ENCODE peak calls at places on chromosomes 3 and 15, in five cellular contexts. One of them, this sample, is unnamed. For H3K36me3, the result is how much of the 10 kb centered on the place peaks cover.

GRCh38 chr15:91456921-91457320 is 356.9 kb downstream of the SV2B start:
- DNase-seq in HCT116: no peak
- DNase-seq in stomach: no peak
- DNase-seq in transverse colon: no peak
- DNase-seq in K562: no peak
- DNase-seq in this sample: no peak

GRCh38 chr3:179299999-179300613 is 22.7 kb upstream of the ZNF639 start:
- DNase-seq in transverse colon: no peak
- DNase-seq in K562: peak
- DNase-seq in stomach: no peak
- DNase-seq in HCT116: no peak
- DNase-seq in this sample: no peak

GRCh38 chr3:150146891-150147761 is 176.4 kb upstream of the PFN2 start:
- DNase-seq in transverse colon: peak
- DNase-seq in K562: no peak
- DNase-seq in stomach: no peak
- DNase-seq in HCT116: no peak
- DNase-seq in this sample: no peak

GRCh38 chr3:194046995-194047681 is 88.8 kb upstream of the HES1 start:
- DNase-seq in K562: no peak
- DNase-seq in transverse colon: peak
- DNase-seq in HCT116: no peak
- DNase-seq in stomach: peak
- DNase-seq in this sample: peak

GRCh38 chr3:32510075-32510724 is 7.5 kb upstream of the CMTM6 start:
- DNase-seq in K562: peak
- DNase-seq in stomach: peak
- DNase-seq in transverse colon: peak
- DNase-seq in HCT116: peak
- DNase-seq in this sample: peak

GRCh38 chr3:46472736-46473135 is 8.0 kb upstream of the LTF start:
- DNase-seq in K562: no peak
- DNase-seq in HCT116: no peak
- DNase-seq in stomach: no peak
- DNase-seq in transverse colon: no peak
- DNase-seq in this sample: no peak

GRCh38 chr15:82847703-82848102 is 38.3 kb downstream of the WHAMM start:
- DNase-seq in transverse colon: no peak
- DNase-seq in stomach: no peak
- DNase-seq in HCT116: no peak
- DNase-seq in K562: no peak
- DNase-seq in this sample: peak

GRCh38 chr15:27059610-27060202 is 88.7 kb downstream of the GABRG3 start:
- DNase-seq in K562: peak
- DNase-seq in HCT116: peak
- DNase-seq in stomach: no peak
- DNase-seq in transverse colon: no peak
- DNase-seq in this sample: no peak

GRCh38 chr15:29323557-29323956 is 53.9 kb upstream of the NSMCE3 start:
- DNase-seq in K562: no peak
- DNase-seq in HCT116: no peak
- DNase-seq in transverse colon: no peak
- DNase-seq in stomach: no peak
- DNase-seq in this sample: no peak

GRCh38 chr3:11240496-11240895 is 31.7 kb upstream of the ATG7 start:
- DNase-seq in K562: no peak
- DNase-seq in transverse colon: no peak
- DNase-seq in HCT116: no peak
- DNase-seq in stomach: no peak
- DNase-seq in this sample: no peak

GRCh38 chr3:14770591-14770990 is 48.2 kb upstream of the FGD5 start:
- DNase-seq in HCT116: no peak
- DNase-seq in stomach: no peak
- DNase-seq in transverse colon: no peak
- DNase-seq in K562: no peak
- DNase-seq in this sample: no peak

GRCh38 chr15:82095803-82096202 is 50.0 kb upstream of the MEX3B start:
- DNase-seq in transverse colon: no peak
- DNase-seq in HCT116: no peak
- DNase-seq in stomach: no peak
- DNase-seq in K562: no peak
- DNase-seq in this sample: no peak

GRCh38 chr3:135581806-135582205 is 383.7 kb upstream of the PPP2R3A start:
- DNase-seq in transverse colon: no peak
- DNase-seq in HCT116: no peak
- DNase-seq in K562: peak
- DNase-seq in stomach: no peak
- DNase-seq in this sample: no peak

GRCh38 chr3:66153471-66153870 is 67.3 kb upstream of the SLC25A26 start:
- DNase-seq in stomach: no peak
- DNase-seq in transverse colon: no peak
- DNase-seq in HCT116: no peak
- DNase-seq in K562: no peak
- DNase-seq in this sample: no peak

GRCh38 chr3:10570196-10570946 is 65.0 kb upstream of the ATP2B2 start:
- DNase-seq in transverse colon: no peak
- DNase-seq in HCT116: no peak
- DNase-seq in stomach: no peak
- DNase-seq in K562: no peak
- DNase-seq in this sample: peak

GRCh38 chr15:48250640-48251076 is 44.6 kb downstream of the SLC12A1 start:
- DNase-seq in HCT116: peak
- DNase-seq in stomach: no peak
- DNase-seq in K562: peak
- DNase-seq in transverse colon: peak
- DNase-seq in this sample: no peak

GRCh38 chr3:153026026-153026425 is 136.0 kb upstream of the RAP2B start:
- DNase-seq in stomach: no peak
- DNase-seq in K562: peak
- DNase-seq in HCT116: peak
- DNase-seq in transverse colon: no peak
- DNase-seq in this sample: no peak

GRCh38 chr15:66027268-66027806 is 158.0 kb downstream of the RAB11A start:
- DNase-seq in transverse colon: peak
- DNase-seq in HCT116: peak
- DNase-seq in K562: no peak
- DNase-seq in stomach: peak
- DNase-seq in this sample: no peak

GRCh38 chr15:100940785-100941379 is 21.7 kb downstream of the LRRK1 start:
- DNase-seq in transverse colon: no peak
- DNase-seq in HCT116: no peak
- DNase-seq in stomach: no peak
- DNase-seq in K562: no peak
- DNase-seq in this sample: no peak

GRCh38 chr3:45670995-45671394 is 18.2 kb upstream of the SACM1L start:
- DNase-seq in K562: no peak
- DNase-seq in transverse colon: no peak
- DNase-seq in HCT116: no peak
- DNase-seq in stomach: no peak
- DNase-seq in this sample: peak

GRCh38 chr3:178671261-178672191 is 135.3 kb downstream of the KCNMB2 start:
- DNase-seq in stomach: no peak
- DNase-seq in K562: no peak
- DNase-seq in transverse colon: no peak
- DNase-seq in HCT116: no peak
- DNase-seq in this sample: no peak

GRCh38 chr3:123424321-123424998 is 24.4 kb downstream of the ADCY5 start:
- DNase-seq in transverse colon: no peak
- DNase-seq in HCT116: no peak
- DNase-seq in K562: no peak
- DNase-seq in stomach: no peak
- DNase-seq in this sample: no peak

GRCh38 chr3:166489826-166490225 is 652.6 kb upstream of the BCHE start:
- DNase-seq in transverse colon: no peak
- DNase-seq in stomach: no peak
- DNase-seq in K562: no peak
- DNase-seq in HCT116: no peak
- DNase-seq in this sample: no peak

GRCh38 chr3:46901591-46902187 is 24.2 kb downstream of the PTH1R start:
- DNase-seq in HCT116: no peak
- DNase-seq in transverse colon: no peak
- DNase-seq in K562: no peak
- DNase-seq in stomach: no peak
- DNase-seq in this sample: no peak

GRCh38 chr3:122515020-122515468 is 305 bp upstream of the KPNA1 start:
- DNase-seq in transverse colon: no peak
- DNase-seq in K562: no peak
- DNase-seq in HCT116: no peak
- DNase-seq in stomach: no peak
- DNase-seq in this sample: no peak

GRCh38 chr3:111045564-111045963 is 26.1 kb upstream of the NECTIN3 start:
- DNase-seq in K562: no peak
- DNase-seq in stomach: no peak
- DNase-seq in HCT116: no peak
- DNase-seq in transverse colon: no peak
- DNase-seq in this sample: no peak

GRCh38 chr15:28934645-28935044 is 48.9 kb downstream of the APBA2 start:
- DNase-seq in transverse colon: no peak
- DNase-seq in K562: no peak
- DNase-seq in HCT116: no peak
- DNase-seq in stomach: no peak
- DNase-seq in this sample: no peak

GRCh38 chr3:46916799-46917198 is 39.3 kb downstream of the PTH1R start:
- DNase-seq in transverse colon: no peak
- DNase-seq in K562: no peak
- DNase-seq in HCT116: no peak
- DNase-seq in stomach: no peak
- DNase-seq in this sample: no peak

GRCh38 chr15:35657679-35658201 is 111.8 kb upstream of the DPH6 start:
- DNase-seq in stomach: no peak
- DNase-seq in HCT116: no peak
- DNase-seq in transverse colon: no peak
- DNase-seq in K562: no peak
- DNase-seq in this sample: no peak

GRCh38 chr3:194270627-194271458 is 80.3 kb downstream of the CPN2 start:
- DNase-seq in stomach: peak
- DNase-seq in transverse colon: peak
- DNase-seq in K562: no peak
- DNase-seq in HCT116: peak
- DNase-seq in this sample: peak

GRCh38 chr3:138862924-138863775 is 28.4 kb upstream of the PIK3CB start:
- DNase-seq in K562: peak
- DNase-seq in stomach: peak
- DNase-seq in transverse colon: peak
- DNase-seq in HCT116: peak
- DNase-seq in this sample: no peak

DNA sequence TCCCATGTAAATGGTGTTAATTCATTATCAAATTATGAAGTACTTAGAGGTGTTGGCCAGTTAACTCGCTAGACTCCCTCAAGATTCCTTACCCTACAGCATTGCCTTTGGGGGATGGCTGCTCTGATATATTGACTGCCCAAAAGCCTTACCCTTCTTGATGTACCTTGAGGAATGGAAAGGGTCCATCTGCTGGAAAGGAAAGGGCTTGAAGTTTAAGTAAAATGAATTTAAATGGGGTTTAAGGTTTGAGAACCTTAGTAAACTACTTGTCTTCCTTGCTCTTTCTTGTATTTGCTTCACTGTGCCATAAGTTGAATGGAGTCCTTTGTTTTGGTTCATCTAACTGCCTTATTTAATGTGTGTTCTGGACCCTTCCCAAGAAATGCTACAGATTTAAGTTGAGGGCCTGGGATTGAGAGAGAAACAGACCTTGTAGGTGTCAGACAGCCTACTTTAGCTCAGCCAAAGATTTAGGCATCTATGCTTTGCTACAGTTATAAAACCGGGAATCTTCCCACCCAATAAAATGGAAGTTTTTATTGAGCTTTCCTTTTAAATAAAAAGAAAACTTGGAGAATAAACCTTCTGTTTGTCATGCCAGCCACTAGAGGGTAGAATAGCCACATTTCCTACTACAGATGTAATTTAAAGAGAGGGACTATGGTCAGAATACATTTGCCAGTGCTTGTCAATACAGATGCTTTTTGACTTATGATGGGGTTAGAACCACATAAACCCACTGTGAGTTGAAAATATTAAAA is 25.3 kb downstream of the CMSS1 start:
- DNase-seq in transverse colon: no peak
- DNase-seq in HCT116: peak
- DNase-seq in K562: peak
- DNase-seq in stomach: no peak
- DNase-seq in this sample: no peak
- TF ChIP-seq CTCF in transverse colon: peak
- TF ChIP-seq CTCF in HCT116: peak
- TF ChIP-seq CTCF in K562: peak
- TF ChIP-seq CTCF in stomach: peak
- TF ChIP-seq CTCF in this sample: peak

DNA sequence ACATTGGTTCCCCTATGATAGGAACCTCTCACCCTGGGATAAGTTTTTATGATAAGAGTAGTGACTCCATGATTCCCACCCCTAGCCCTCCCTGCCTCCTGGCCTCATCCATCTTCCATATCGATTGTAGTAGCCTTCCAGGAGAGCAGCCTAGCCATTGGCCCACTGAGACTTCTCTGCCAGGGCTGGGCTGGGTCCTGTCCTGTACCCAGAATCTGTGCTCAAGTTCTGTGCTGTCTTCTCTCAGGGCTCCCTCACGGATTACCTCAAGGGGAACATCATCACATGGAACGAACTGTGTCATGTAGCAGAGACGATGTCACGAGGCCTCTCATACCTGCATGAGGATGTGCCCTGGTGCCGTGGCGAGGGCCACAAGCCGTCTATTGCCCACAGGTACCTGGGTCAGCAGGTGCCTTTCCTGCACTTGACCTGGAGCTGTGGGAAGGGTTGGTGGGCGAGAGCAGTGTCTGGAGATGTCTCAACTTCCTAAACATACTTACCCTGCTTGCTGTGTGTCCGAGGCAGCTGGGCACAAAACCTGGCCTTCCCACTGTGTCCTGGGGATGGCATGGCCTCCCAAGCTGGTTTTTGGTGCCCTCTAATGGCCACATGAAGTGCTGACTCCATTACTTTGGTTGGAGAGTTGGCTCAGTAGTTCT is 16.6 kb upstream of the EXOG start:
- DNase-seq in transverse colon: peak
- DNase-seq in HCT116: no peak
- DNase-seq in stomach: peak
- DNase-seq in K562: peak
- DNase-seq in this sample: peak
- H3K36me3 ChIP-seq in transverse colon: under half
- H3K36me3 ChIP-seq in HCT116: under half
- H3K36me3 ChIP-seq in stomach: half or more
- H3K36me3 ChIP-seq in K562: half or more
- H3K36me3 ChIP-seq in this sample: under half

DNA sequence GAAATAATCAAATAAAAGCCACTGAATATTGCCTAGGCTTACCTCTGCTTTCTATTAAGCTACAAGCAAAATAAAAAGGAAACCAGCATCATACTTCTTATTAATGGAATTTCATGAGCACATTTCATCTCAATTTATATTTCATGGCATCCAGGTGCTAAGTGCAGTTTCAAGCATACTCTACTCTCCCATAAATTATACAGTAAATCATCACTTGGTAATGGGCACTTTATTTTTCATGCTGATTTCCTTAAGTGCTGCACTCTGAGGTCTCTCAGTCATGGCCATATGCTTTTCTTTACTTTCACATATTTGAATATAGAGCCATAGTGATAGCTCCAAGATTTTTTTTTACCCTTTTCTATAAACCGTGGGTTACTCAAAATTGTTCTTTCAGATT is 1505.8 kb upstream of the CADM2 start:
- DNase-seq in transverse colon: no peak
- DNase-seq in stomach: no peak
- DNase-seq in K562: no peak
- DNase-seq in HCT116: no peak
- DNase-seq in this sample: no peak
- TF ChIP-seq POLR2AphosphoS5 in transverse colon: no peak
- TF ChIP-seq POLR2AphosphoS5 in stomach: no peak
- TF ChIP-seq POLR2AphosphoS5 in K562: no peak
- TF ChIP-seq POLR2AphosphoS5 in HCT116: no peak
- TF ChIP-seq POLR2AphosphoS5 in this sample: no peak

GRCh38 chr3:126939347-126939735 is 43.6 kb upstream of the PLXNA1 start:
- DNase-seq in stomach: no peak
- DNase-seq in transverse colon: no peak
- DNase-seq in HCT116: no peak
- DNase-seq in K562: no peak
- DNase-seq in this sample: no peak
- TF ChIP-seq CTCF in stomach: no peak
- TF ChIP-seq CTCF in transverse colon: no peak
- TF ChIP-seq CTCF in HCT116: peak
- TF ChIP-seq CTCF in K562: no peak
- TF ChIP-seq CTCF in this sample: no peak